ENCODE peak calls at places on chromosomes 1 and 21, in six cellular contexts. T is heart left ventricle; B is left ventricle myocardium inferior; W is skeletal muscle cell; X is CD8-positive, alpha-beta T cell; A is fibroblast of pulmonary artery. U is an unnamed sample.

GRCh38 chr1:25095635-25096200 is 136.6 kb downstream of the SYF2 start:
- DNase-seq in A (no peak), T (no peak), X (peak), W (no peak), B (no peak), U (no peak)

GRCh38 chr1:165069829-165070228 is 286.7 kb downstream of the LMX1A start:
- DNase-seq in T (no peak), W (no peak), X (no peak), A (no peak), B (no peak), U (no peak)

GRCh38 chr1:75588779-75589475 is 22.0 kb downstream of the SLC44A5 start:
- DNase-seq in X (no peak), W (no peak), T (no peak), B (no peak), A (no peak), U (no peak)

GRCh38 chr1:95699274-95699953 is 465.4 kb downstream of the RWDD3 start:
- DNase-seq in W (no peak), X (no peak), T (no peak), B (no peak), A (no peak), U (no peak)

GRCh38 chr21:42616366-42617340 is 36.8 kb upstream of the PDE9A start:
- DNase-seq in T (no peak), B (no peak), W (no peak), X (peak), A (no peak), U (no peak)

GRCh38 chr1:168079761-168080160 is 57.0 kb downstream of the GPR161 start:
- DNase-seq in B (no peak), A (peak), T (no peak), W (no peak), X (no peak), U (no peak)

GRCh38 chr1:42756956-42757891 is 9.6 kb downstream of the P3H1 start:
- DNase-seq in A (peak), B (no peak), X (no peak), T (no peak), W (peak), U (peak)

GRCh38 chr1:67162954-67163353 is 3.3 kb upstream of the IL23R start:
- DNase-seq in X (no peak), B (no peak), W (peak), T (no peak), A (peak), U (no peak)

GRCh38 chr1:169250022-169250421 is 117.6 kb downstream of the NME7 start:
- DNase-seq in A (peak), X (no peak), T (no peak), B (no peak), W (no peak), U (no peak)

GRCh38 chr21:38244885-38245869 is 11.6 kb upstream of the KCNJ15 start:
- DNase-seq in T (no peak), X (peak), A (peak), W (peak), B (no peak), U (no peak)

GRCh38 chr1:234730542-234731370 is 120.8 kb upstream of the IRF2BP2 start:
- DNase-seq in B (no peak), A (no peak), T (no peak), W (no peak), X (peak), U (no peak)

GRCh38 chr1:205570796-205571537 is 60.8 kb downstream of the ELK4 start:
- DNase-seq in X (no peak), T (no peak), W (no peak), B (no peak), A (no peak), U (no peak)

GRCh38 chr1:36879613-36880012 is 154.7 kb downstream of the GRIK3 start:
- DNase-seq in A (no peak), W (no peak), T (peak), B (no peak), X (peak), U (no peak)

GRCh38 chr1:53470155-53470554 is 11.0 kb downstream of the DMRTB1 start:
- DNase-seq in B (peak), A (peak), T (peak), W (peak), X (no peak), U (no peak)

GRCh38 chr1:240242601-240243144 is 151.0 kb downstream of the FMN2 start:
- DNase-seq in W (peak), A (peak), X (no peak), B (no peak), T (no peak), U (no peak)

GRCh38 chr1:53104289-53104913 is 38.0 kb downstream of the SLC1A7 start:
- DNase-seq in W (no peak), A (peak), B (no peak), X (no peak), T (no peak), U (no peak)

GRCh38 chr21:42809577-42810440 is 69.5 kb downstream of the WDR4 start:
- DNase-seq in W (no peak), X (peak), B (no peak), T (no peak), A (no peak), U (no peak)

GRCh38 chr1:246189126-246189525 is 318.0 kb downstream of the SMYD3 start:
- DNase-seq in B (no peak), T (no peak), A (no peak), W (no peak), X (no peak), U (no peak)

GRCh38 chr1:99600782-99601181 is 45.1 kb upstream of the PALMD start:
- DNase-seq in A (peak), T (no peak), X (no peak), W (no peak), B (no peak), U (no peak)

GRCh38 chr21:16534408-16535099 is 804.8 kb downstream of the USP25 start:
- DNase-seq in B (peak), X (no peak), T (peak), W (peak), A (peak), U (peak)

GRCh38 chr1:156705321-156705917 is at the start of gene CRABP2:
- DNase-seq in A (no peak), W (no peak), X (no peak), T (peak), B (no peak), U (peak)

GRCh38 chr1:2976180-2976562 is 45.1 kb upstream of the ACTRT2 start:
- DNase-seq in X (peak), T (no peak), A (no peak), W (no peak), B (no peak), U (no peak)

GRCh38 chr1:235888119-235888643 is 21.5 kb upstream of the LYST start:
- DNase-seq in W (no peak), B (no peak), T (no peak), X (peak), A (no peak), U (no peak)
- H3K4me3 ChIP-seq in W (no peak), B (no peak), T (no peak), X (peak), A (no peak), U (no peak)

GRCh38 chr1:185244015-185244747 is 72.9 kb downstream of the IVNS1ABP start:
- DNase-seq in A (peak), X (no peak), W (peak), T (no peak), B (no peak), U (no peak)

GRCh38 chr1:185245466-185245865 is 71.6 kb downstream of the IVNS1ABP start:
- DNase-seq in W (no peak), B (no peak), A (no peak), T (no peak), X (no peak), U (no peak)

GRCh38 chr1:185249563-185249962 is 67.5 kb downstream of the IVNS1ABP start:
- DNase-seq in X (no peak), B (no peak), T (no peak), W (no peak), A (no peak), U (no peak)

DNA sequence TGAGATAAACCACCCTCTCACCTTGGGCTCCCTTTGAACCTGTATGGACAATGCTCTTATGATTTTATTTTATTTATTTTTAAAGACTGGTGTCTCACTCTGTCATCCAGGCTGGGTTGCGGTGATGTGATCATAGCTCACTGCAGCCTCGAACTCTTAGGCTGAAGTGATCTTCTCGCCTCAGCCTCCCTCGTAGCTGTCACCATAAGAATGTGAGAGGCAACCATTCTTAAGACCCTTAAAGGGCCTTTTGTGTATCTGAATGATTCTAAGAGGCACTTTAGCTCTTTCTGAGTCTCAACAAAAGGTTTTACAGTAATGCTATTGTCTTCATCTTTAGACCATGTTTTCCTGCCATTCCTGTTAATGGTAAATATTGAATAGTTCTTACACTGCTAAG is 67.0 kb downstream of the IVNS1ABP start:
- DNase-seq in A (no peak), W (no peak), T (no peak), B (no peak), X (no peak), U (no peak)
- H3K4me3 ChIP-seq in A (no peak), W (no peak), T (no peak), B (no peak), X (no peak), U (no peak)

GRCh38 chr21:36705679-36706481 is 7.0 kb downstream of the SIM2 start:
- DNase-seq in T (peak), A (no peak), W (no peak), X (peak), B (no peak), U (no peak)

GRCh38 chr21:36706482-36706852 is 7.6 kb downstream of the SIM2 start:
- DNase-seq in A (no peak), W (no peak), B (no peak), X (peak), T (peak), U (no peak)

GRCh38 chr21:36704281-36704957 is 5.5 kb downstream of the SIM2 start:
- DNase-seq in A (no peak), X (peak), B (no peak), W (no peak), T (no peak), U (no peak)

GRCh38 chr21:36703626-36704280 is 4.8 kb downstream of the SIM2 start:
- DNase-seq in A (no peak), B (no peak), X (peak), W (no peak), T (no peak), U (no peak)

GRCh38 chr21:36704958-36705678 is 6.2 kb downstream of the SIM2 start:
- DNase-seq in A (no peak), T (no peak), B (no peak), X (peak), W (no peak), U (no peak)
- H3K4me3 ChIP-seq in A (no peak), T (no peak), B (peak), X (no peak), W (peak), U (no peak)

GRCh38 chr1:186183970-186184628 is 191.0 kb downstream of the TPR start:
- DNase-seq in X (no peak), A (no peak), T (no peak), B (no peak), W (no peak), U (no peak)
- H3K4me3 ChIP-seq in X (no peak), A (no peak), T (no peak), B (no peak), W (no peak), U (no peak)

GRCh38 chr1:115545096-115545720 is 96.6 kb upstream of the VANGL1 start:
- DNase-seq in X (no peak), T (no peak), A (no peak), B (no peak), W (no peak), U (no peak)
- H3K4me3 ChIP-seq in X (no peak), T (no peak), A (no peak), B (no peak), W (no peak), U (no peak)

DNA sequence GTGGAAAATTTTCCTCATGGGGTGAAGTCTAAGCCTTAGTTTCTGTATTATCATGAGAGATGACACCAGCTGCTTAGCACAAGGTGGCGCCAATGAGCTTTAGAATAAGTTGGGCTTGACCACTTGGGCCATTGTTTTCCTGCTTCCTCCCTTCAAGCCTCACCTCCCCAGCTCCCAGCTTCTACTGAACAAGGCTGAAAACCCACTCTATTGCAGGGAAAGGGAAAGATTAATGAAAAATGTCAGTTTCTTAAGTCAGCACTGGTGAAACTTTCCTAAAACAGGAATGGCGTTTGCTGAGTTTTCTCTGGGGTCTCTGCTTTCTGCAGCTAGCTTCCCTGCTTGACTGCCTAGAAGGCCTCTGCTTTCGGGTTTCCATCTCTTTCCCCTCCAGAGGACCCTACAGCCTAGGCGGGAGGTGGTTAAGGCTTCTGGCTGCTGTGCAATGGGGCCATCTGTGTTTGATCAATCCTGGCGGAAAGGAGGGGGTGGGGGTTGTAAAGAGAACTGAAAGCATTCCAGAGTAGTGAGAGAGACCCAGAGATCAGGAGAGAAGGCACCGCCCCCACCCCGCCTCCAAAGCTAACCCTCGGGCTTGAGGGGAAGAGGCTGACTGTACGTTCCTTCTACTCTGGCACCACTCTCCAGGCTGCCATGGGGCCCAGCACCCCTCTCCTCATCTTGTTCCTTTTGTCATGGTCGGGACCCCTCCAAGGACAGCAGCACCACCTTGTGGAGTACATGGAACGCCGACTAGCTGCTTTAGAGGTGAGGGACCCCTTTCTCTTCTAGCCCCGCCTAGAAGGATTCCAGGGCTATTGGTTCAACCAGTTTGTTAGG is at the start of gene OLFML3:
- DNase-seq in A (peak), X (no peak), T (peak), W (peak), B (peak), U (peak)
- H3K4me3 ChIP-seq in A (peak), X (no peak), T (peak), W (peak), B (peak), U (peak)

GRCh38 chr1:192607836-192608235 is 28.1 kb upstream of the RGS13 start:
- DNase-seq in B (no peak), X (no peak), T (no peak), W (no peak), A (no peak), U (no peak)

GRCh38 chr1:192604979-192605620 is 29.5 kb downstream of the RGS1 start:
- DNase-seq in B (no peak), X (no peak), A (peak), W (no peak), T (no peak), U (no peak)

GRCh38 chr1:192610114-192610958 is 25.6 kb upstream of the RGS13 start:
- DNase-seq in A (peak), W (no peak), B (no peak), X (no peak), T (no peak), U (no peak)

GRCh38 chr1:192609110-192610079 is 26.6 kb upstream of the RGS13 start:
- DNase-seq in X (peak), T (peak), W (no peak), A (no peak), B (peak), U (no peak)

DNA sequence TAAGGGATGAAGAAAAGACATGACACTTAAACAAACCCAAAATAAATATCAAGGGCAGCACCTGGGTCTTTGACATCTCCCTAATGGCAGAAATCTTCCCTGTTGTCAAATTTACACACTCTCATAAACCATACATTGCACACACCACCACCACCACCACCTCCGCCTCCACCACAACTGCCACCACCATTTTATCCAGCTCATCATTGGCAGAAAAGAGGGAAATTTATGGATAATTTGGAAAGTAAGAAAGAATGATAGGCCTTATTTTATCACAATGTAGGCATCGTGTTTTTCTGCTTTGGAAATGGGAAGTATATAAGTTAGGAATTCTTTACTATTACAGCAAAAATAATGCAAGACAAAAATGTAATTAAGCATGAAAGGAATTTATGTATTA is 27.3 kb upstream of the RGS13 start:
- DNase-seq in B (no peak), T (no peak), W (no peak), X (no peak), A (no peak), U (no peak)
- H3K4me3 ChIP-seq in B (no peak), T (no peak), W (no peak), X (no peak), A (no peak), U (no peak)

GRCh38 chr21:41362605-41363369 is 960 bp downstream of the MX2 start:
- DNase-seq in W (no peak), B (no peak), T (no peak), A (no peak), X (no peak), U (no peak)
- H3K4me3 ChIP-seq in W (no peak), B (peak), T (peak), A (no peak), X (peak), U (no peak)

DNA sequence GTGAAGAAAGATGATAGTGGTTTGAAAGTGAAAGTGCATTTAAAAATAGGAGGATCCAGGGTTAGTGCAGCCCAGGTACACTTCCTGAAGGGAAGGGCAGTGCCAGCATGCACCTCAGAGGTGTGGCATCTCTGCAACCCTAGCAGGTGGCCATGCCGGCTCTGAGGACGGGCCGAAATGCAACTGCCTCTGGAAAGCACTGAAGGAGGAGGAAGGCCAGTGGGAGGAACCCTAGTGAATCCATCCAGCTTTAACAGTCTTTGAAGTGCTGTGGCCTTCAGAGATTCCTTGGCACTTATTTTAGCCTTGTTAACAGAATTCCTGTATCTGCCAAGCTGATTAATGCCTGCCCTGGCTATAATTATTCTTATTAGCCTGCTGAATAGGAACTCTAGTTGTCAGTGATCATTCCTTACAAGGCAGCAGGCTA is 5.5 kb downstream of the PTGFRN start:
- DNase-seq in B (peak), W (no peak), T (no peak), X (peak), A (no peak), U (no peak)
- H3K4me3 ChIP-seq in B (peak), W (no peak), T (peak), X (no peak), A (no peak), U (no peak)